ENCODE peak calls at places on chromosomes 11 and 22, in five cellular contexts. W is GM12878, A is K562, G is H1, H is HepG2. B is an unnamed sample.

GRCh38 chr11:9574806-9575530 is 1.5 kb downstream of the WEE1 start:
- DNase-seq in W (no peak), A (peak; percentile 73), G (peak; percentile 47), H (peak; percentile 82), B (peak; percentile 56)

GRCh38 chr11:70085815-70086769 is 8.0 kb downstream of the ANO1 start:
- DNase-seq in W (no peak), A (no peak), G (no peak), H (no peak), B (no peak)

GRCh38 chr11:10818594-10818993 is 9.9 kb upstream of the EIF4G2 start:
- DNase-seq in W (no peak), A (no peak), G (no peak), H (no peak), B (no peak)

GRCh38 chr11:107665016-107665415 is 46.8 kb downstream of the SLN start:
- DNase-seq in W (no peak), A (no peak), G (no peak), H (no peak), B (no peak)

GRCh38 chr11:134519788-134520187 is 107.7 kb upstream of the B3GAT1 start:
- DNase-seq in W (no peak), A (no peak), G (no peak), H (no peak), B (no peak)

GRCh38 chr11:34606326-34607120 is 14.4 kb upstream of the EHF start:
- DNase-seq in W (no peak), A (no peak), G (no peak), H (peak; percentile 30), B (no peak)

GRCh38 chr11:40247023-40247422 is 1212.4 kb downstream of the LRRC4C start:
- DNase-seq in W (no peak), A (no peak), G (no peak), H (no peak), B (no peak)

GRCh38 chr11:10728779-10729472 is 22.1 kb upstream of the CTR9 start:
- DNase-seq in W (no peak), A (no peak), G (peak; percentile 74), H (no peak), B (no peak)

GRCh38 chr11:125945797-125946520 is at the start of gene VSIG10L2:
- DNase-seq in W (no peak), A (no peak), G (no peak), H (no peak), B (no peak)

GRCh38 chr11:1758611-1759150 is 5.0 kb downstream of the CTSD start:
- DNase-seq in W (no peak), A (no peak), G (no peak), H (no peak), B (no peak)

GRCh38 chr11:72773291-72773690 is 20.6 kb downstream of the STARD10 start:
- DNase-seq in W (no peak), A (peak; percentile 52), G (no peak), H (no peak), B (no peak)

GRCh38 chr11:2844116-2844515 is 41.5 kb downstream of the CDKN1C start:
- DNase-seq in W (no peak), A (no peak), G (no peak), H (no peak), B (peak; percentile 8)

GRCh38 chr11:14237333-14237988 is 121.5 kb downstream of the RRAS2 start:
- DNase-seq in W (peak; percentile 76), A (no peak), G (no peak), H (no peak), B (no peak)

GRCh38 chr11:76160856-76161255 is 45.4 kb downstream of the WNT11 start:
- DNase-seq in W (no peak), A (no peak), G (no peak), H (no peak), B (no peak)

GRCh38 chr11:1566381-1567051 is 5.6 kb downstream of the DUSP8 start:
- DNase-seq in W (no peak), A (no peak), G (peak; percentile 54), H (no peak), B (no peak)

GRCh38 chr11:61949169-61950034 is 749 bp upstream of the BEST1 start:
- DNase-seq in W (no peak), A (peak; percentile 95), G (no peak), H (peak; percentile 54), B (peak; percentile 81)

GRCh38 chr11:134532921-134533421 is 120.9 kb upstream of the B3GAT1 start:
- DNase-seq in W (no peak), A (no peak), G (peak; percentile 41), H (no peak), B (no peak)

GRCh38 chr11:128095459-128096096 is 491.8 kb downstream of the ETS1 start:
- DNase-seq in W (no peak), A (no peak), G (no peak), H (no peak), B (peak; percentile 2)

GRCh38 chr22:28345304-28345703 is 334.3 kb downstream of the TTC28 start:
- DNase-seq in W (no peak), A (no peak), G (no peak), H (no peak), B (no peak)

GRCh38 chr11:102012946-102013345 is 34.3 kb upstream of the CFAP300 start:
- DNase-seq in W (no peak), A (no peak), G (no peak), H (no peak), B (no peak)

GRCh38 chr11:107017433-107018227 is 646 bp downstream of the GUCY1A2 start:
- DNase-seq in W (no peak), A (peak; percentile 37), G (peak; percentile 88), H (peak; percentile 2), B (no peak)

GRCh38 chr11:72233773-72234513 is 9.4 kb downstream of the INPPL1 start:
- DNase-seq in W (no peak), A (no peak), G (peak; percentile 20), H (no peak), B (no peak)

GRCh38 chr11:36265793-36266628 is 23.2 kb downstream of the COMMD9 start:
- DNase-seq in W (no peak), A (peak; percentile 73), G (peak; percentile 88), H (peak; percentile 16), B (peak; percentile 19)

GRCh38 chr22:46150615-46151423 is 493 bp downstream of the PPARA start:
- DNase-seq in W (no peak), A (peak; percentile 69), G (peak; percentile 71), H (no peak), B (no peak)

GRCh38 chr11:113477321-113477720 is 2.1 kb upstream of the DRD2 start:
- DNase-seq in W (no peak), A (peak; percentile 20), G (peak; percentile 56), H (no peak), B (no peak)

GRCh38 chr11:124889692-124890091 is 8.0 kb downstream of the ROBO4 start:
- DNase-seq in W (no peak), A (no peak), G (no peak), H (no peak), B (no peak)

GRCh38 chr22:29071261-29072045 is 1.4 kb upstream of the KREMEN1 start:
- DNase-seq in W (no peak), A (no peak), G (peak; percentile 78), H (peak; percentile 71), B (no peak)

DNA sequence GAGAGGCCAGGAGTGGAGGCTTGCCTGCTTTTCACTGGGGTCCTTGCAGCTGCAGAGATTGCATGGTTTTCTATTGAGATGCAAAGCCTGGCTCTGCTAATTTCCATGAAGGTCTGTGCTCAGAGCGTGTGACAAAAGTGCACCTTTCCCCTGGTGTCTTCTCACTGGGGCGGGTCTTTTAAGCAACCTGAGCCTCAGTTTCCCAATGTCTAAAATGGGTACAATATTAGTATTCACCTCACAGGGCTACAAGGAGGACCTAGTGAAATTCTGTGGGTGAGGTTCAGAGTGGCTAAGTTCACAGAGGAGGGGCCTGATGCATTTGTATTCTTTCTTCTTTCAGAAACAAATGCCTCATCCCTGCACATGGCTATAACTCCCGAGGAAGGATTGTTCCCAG is 20.3 kb downstream of the PPM1F start:
- DNase-seq in W (no peak), A (no peak), G (no peak), H (no peak), B (no peak)
- H3K27ac ChIP-seq in W (no peak overlapping the region), A (no peak overlapping the region), G (no peak overlapping the region), H (no peak overlapping the region), B (no peak overlapping the region)

GRCh38 chr11:112290462-112290894 is 29.8 kb upstream of the PLET1 start:
- DNase-seq in W (no peak), A (no peak), G (no peak), H (no peak), B (no peak)
- TF ChIP-seq SRF in W (no peak), A (no peak), G (no peak), H (no peak), B (no peak)

GRCh38 chr11:123382555-123383074 is 47.5 kb upstream of the GRAMD1B start:
- DNase-seq in W (no peak), A (no peak), G (no peak), H (no peak), B (no peak)

GRCh38 chr11:123381817-123382554 is 48.1 kb upstream of the GRAMD1B start:
- DNase-seq in W (peak; percentile 92), A (no peak), G (no peak), H (no peak), B (no peak)

GRCh38 chr11:123378096-123378495 is 52.0 kb upstream of the GRAMD1B start:
- DNase-seq in W (no peak), A (no peak), G (no peak), H (no peak), B (no peak)

GRCh38 chr11:123384116-123384515 is 46.0 kb upstream of the GRAMD1B start:
- DNase-seq in W (no peak), A (no peak), G (no peak), H (no peak), B (no peak)

DNA sequence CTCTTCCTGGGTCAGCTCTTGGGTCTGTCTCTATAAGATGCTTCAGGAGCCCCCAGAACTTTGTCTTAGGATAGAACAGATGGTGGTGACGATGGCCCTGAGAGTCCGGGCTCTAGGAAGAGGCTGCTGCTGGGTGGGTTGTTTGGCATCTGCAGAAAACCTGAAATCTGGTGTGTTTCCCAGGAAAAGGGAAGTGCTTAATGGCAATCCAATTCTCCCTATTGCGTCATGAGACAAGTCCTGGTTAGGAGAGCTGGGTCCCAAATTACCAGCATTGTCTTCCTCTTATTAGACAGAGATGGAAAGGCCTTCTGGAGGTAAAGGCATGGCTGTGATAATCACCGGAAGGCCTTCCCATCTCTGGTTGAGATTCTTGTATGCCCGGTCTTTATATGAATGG is 48.9 kb upstream of the GRAMD1B start:
- DNase-seq in W (no peak), A (no peak), G (no peak), H (no peak), B (no peak)
- H3K4me1 ChIP-seq in W (peaks cover 49% of the 10 kb centered on the region), A (no peaks in the 10 kb centered on the region), G (no peaks in the 10 kb centered on the region), H (no peaks in the 10 kb centered on the region), B (no peaks in the 10 kb centered on the region)

DNA sequence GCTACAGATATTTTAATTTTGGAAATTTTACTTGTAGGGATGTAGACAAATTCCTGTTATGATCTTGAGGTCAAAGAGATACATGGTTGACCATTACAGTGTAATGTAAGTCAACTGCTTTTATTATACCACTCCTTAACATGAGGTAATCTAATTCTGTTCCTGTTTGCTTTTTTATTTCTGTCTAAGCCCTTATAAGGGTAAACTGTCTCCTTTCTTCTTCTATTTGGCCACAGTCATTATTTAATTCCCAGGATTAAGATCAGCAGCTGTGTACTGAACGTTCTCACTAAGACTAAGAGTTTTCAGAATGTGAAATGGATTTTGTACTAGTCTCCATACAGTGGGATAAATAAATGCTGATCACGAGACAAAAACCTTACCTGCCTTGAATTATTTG is 32.8 kb downstream of the C2CD3 start:
- DNase-seq in W (no peak), A (no peak), G (no peak), H (no peak), B (no peak)
- H3K27ac ChIP-seq in W (no peak overlapping the region), A (peak overlapping the region; percentile 69), G (no peak overlapping the region), H (peak overlapping the region; percentile 59), B (peak overlapping the region; percentile 94)

GRCh38 chr22:25702571-25703167 is 39.3 kb upstream of the MYO18B start:
- DNase-seq in W (peak; percentile 32), A (no peak), G (no peak), H (no peak), B (no peak)
- TF ChIP-seq SRF in W (no peak), A (no peak), G (no peak), H (no peak), B (no peak)

B was measured in HCT116.